ENCODE peak calls at places on chromosome X, in eight cellular contexts. One of them, this sample, is unnamed.

GRCh38 chrX:119756926-119757635 is 1.3 kb upstream of the SOWAHD start:
- DNase-seq in T-helper 2 cell: no peak
- DNase-seq in tibial artery: no peak
- DNase-seq in T-helper 9 cell: no peak
- DNase-seq in fibroblast of gingiva: no peak
- DNase-seq in Panc1: no peak
- DNase-seq in iPS-NIHi11: no peak
- DNase-seq in stimulated activated CD8-positive, alpha-beta memory T cell treated with anti-CD3 and anti-CD28 coated beads, Interleukin-4, amount 100 ng/mL, for 4 hours: no peak
- DNase-seq in this sample: no peak

GRCh38 chrX:132395059-132395458 is 93.8 kb downstream of the MBNL3 start:
- DNase-seq in T-helper 2 cell: no peak
- DNase-seq in Panc1: no peak
- DNase-seq in tibial artery: no peak
- DNase-seq in iPS-NIHi11: no peak
- DNase-seq in fibroblast of gingiva: no peak
- DNase-seq in T-helper 9 cell: no peak
- DNase-seq in stimulated activated CD8-positive, alpha-beta memory T cell treated with anti-CD3 and anti-CD28 coated beads, Interleukin-4, amount 100 ng/mL, for 4 hours: no peak
- DNase-seq in this sample: no peak

GRCh38 chrX:64925480-64925879 is 50.8 kb downstream of the ZC4H2 start:
- DNase-seq in fibroblast of gingiva: no peak
- DNase-seq in tibial artery: no peak
- DNase-seq in iPS-NIHi11: no peak
- DNase-seq in stimulated activated CD8-positive, alpha-beta memory T cell treated with anti-CD3 and anti-CD28 coated beads, Interleukin-4, amount 100 ng/mL, for 4 hours: no peak
- DNase-seq in T-helper 2 cell: no peak
- DNase-seq in T-helper 9 cell: no peak
- DNase-seq in Panc1: no peak
- DNase-seq in this sample: no peak

GRCh38 chrX:138709886-138710285 is 1.6 kb downstream of the FGF13 start:
- DNase-seq in fibroblast of gingiva: no peak
- DNase-seq in stimulated activated CD8-positive, alpha-beta memory T cell treated with anti-CD3 and anti-CD28 coated beads, Interleukin-4, amount 100 ng/mL, for 4 hours: no peak
- DNase-seq in tibial artery: no peak
- DNase-seq in T-helper 9 cell: no peak
- DNase-seq in T-helper 2 cell: no peak
- DNase-seq in Panc1: no peak
- DNase-seq in iPS-NIHi11: no peak
- DNase-seq in this sample: no peak

GRCh38 chrX:29858714-29859113 is 356.6 kb upstream of the MAGEB2 start:
- DNase-seq in tibial artery: no peak
- DNase-seq in T-helper 9 cell: no peak
- DNase-seq in T-helper 2 cell: no peak
- DNase-seq in Panc1: no peak
- DNase-seq in fibroblast of gingiva: peak
- DNase-seq in iPS-NIHi11: no peak
- DNase-seq in stimulated activated CD8-positive, alpha-beta memory T cell treated with anti-CD3 and anti-CD28 coated beads, Interleukin-4, amount 100 ng/mL, for 4 hours: no peak
- DNase-seq in this sample: peak

GRCh38 chrX:10769165-10769564 is 148.8 kb upstream of the MID1 start:
- DNase-seq in tibial artery: no peak
- DNase-seq in iPS-NIHi11: peak
- DNase-seq in T-helper 2 cell: no peak
- DNase-seq in T-helper 9 cell: no peak
- DNase-seq in Panc1: no peak
- DNase-seq in stimulated activated CD8-positive, alpha-beta memory T cell treated with anti-CD3 and anti-CD28 coated beads, Interleukin-4, amount 100 ng/mL, for 4 hours: no peak
- DNase-seq in fibroblast of gingiva: peak
- DNase-seq in this sample: no peak

GRCh38 chrX:98203800-98204199 is 1320.1 kb downstream of the RPA4 start:
- DNase-seq in tibial artery: no peak
- DNase-seq in stimulated activated CD8-positive, alpha-beta memory T cell treated with anti-CD3 and anti-CD28 coated beads, Interleukin-4, amount 100 ng/mL, for 4 hours: no peak
- DNase-seq in T-helper 9 cell: no peak
- DNase-seq in T-helper 2 cell: no peak
- DNase-seq in Panc1: no peak
- DNase-seq in iPS-NIHi11: no peak
- DNase-seq in fibroblast of gingiva: no peak
- DNase-seq in this sample: no peak

GRCh38 chrX:108399427-108400165 is 38.6 kb downstream of the COL4A6 start:
- DNase-seq in T-helper 2 cell: no peak
- DNase-seq in stimulated activated CD8-positive, alpha-beta memory T cell treated with anti-CD3 and anti-CD28 coated beads, Interleukin-4, amount 100 ng/mL, for 4 hours: no peak
- DNase-seq in Panc1: no peak
- DNase-seq in fibroblast of gingiva: peak
- DNase-seq in iPS-NIHi11: no peak
- DNase-seq in tibial artery: no peak
- DNase-seq in T-helper 9 cell: no peak
- DNase-seq in this sample: peak

GRCh38 chrX:63961964-63962363 is 176.9 kb upstream of the ARHGEF9 start:
- DNase-seq in iPS-NIHi11: no peak
- DNase-seq in T-helper 2 cell: no peak
- DNase-seq in stimulated activated CD8-positive, alpha-beta memory T cell treated with anti-CD3 and anti-CD28 coated beads, Interleukin-4, amount 100 ng/mL, for 4 hours: no peak
- DNase-seq in T-helper 9 cell: no peak
- DNase-seq in tibial artery: no peak
- DNase-seq in Panc1: no peak
- DNase-seq in fibroblast of gingiva: no peak
- DNase-seq in this sample: no peak

GRCh38 chrX:132442674-132443073 is 46.2 kb downstream of the MBNL3 start:
- DNase-seq in stimulated activated CD8-positive, alpha-beta memory T cell treated with anti-CD3 and anti-CD28 coated beads, Interleukin-4, amount 100 ng/mL, for 4 hours: no peak
- DNase-seq in tibial artery: no peak
- DNase-seq in iPS-NIHi11: no peak
- DNase-seq in fibroblast of gingiva: peak
- DNase-seq in T-helper 2 cell: no peak
- DNase-seq in Panc1: no peak
- DNase-seq in T-helper 9 cell: no peak
- DNase-seq in this sample: peak

GRCh38 chrX:2703991-2704369 is 12.9 kb downstream of the CD99 start:
- DNase-seq in tibial artery: peak
- DNase-seq in stimulated activated CD8-positive, alpha-beta memory T cell treated with anti-CD3 and anti-CD28 coated beads, Interleukin-4, amount 100 ng/mL, for 4 hours: no peak
- DNase-seq in Panc1: no peak
- DNase-seq in T-helper 2 cell: no peak
- DNase-seq in iPS-NIHi11: no peak
- DNase-seq in fibroblast of gingiva: peak
- DNase-seq in T-helper 9 cell: no peak
- DNase-seq in this sample: no peak

GRCh38 chrX:7163146-7163677 is 15.3 kb upstream of the PUDP start:
- DNase-seq in tibial artery: no peak
- DNase-seq in T-helper 9 cell: no peak
- DNase-seq in T-helper 2 cell: no peak
- DNase-seq in Panc1: no peak
- DNase-seq in iPS-NIHi11: no peak
- DNase-seq in stimulated activated CD8-positive, alpha-beta memory T cell treated with anti-CD3 and anti-CD28 coated beads, Interleukin-4, amount 100 ng/mL, for 4 hours: no peak
- DNase-seq in fibroblast of gingiva: peak
- DNase-seq in this sample: no peak

GRCh38 chrX:115289465-115289864 is at the start of gene LUZP4:
- DNase-seq in tibial artery: no peak
- DNase-seq in fibroblast of gingiva: no peak
- DNase-seq in iPS-NIHi11: no peak
- DNase-seq in Panc1: no peak
- DNase-seq in stimulated activated CD8-positive, alpha-beta memory T cell treated with anti-CD3 and anti-CD28 coated beads, Interleukin-4, amount 100 ng/mL, for 4 hours: no peak
- DNase-seq in T-helper 2 cell: no peak
- DNase-seq in T-helper 9 cell: no peak
- DNase-seq in this sample: no peak

GRCh38 chrX:124994404-124994803 is 325.3 kb upstream of the TEX13C start:
- DNase-seq in fibroblast of gingiva: no peak
- DNase-seq in stimulated activated CD8-positive, alpha-beta memory T cell treated with anti-CD3 and anti-CD28 coated beads, Interleukin-4, amount 100 ng/mL, for 4 hours: no peak
- DNase-seq in tibial artery: no peak
- DNase-seq in T-helper 9 cell: no peak
- DNase-seq in iPS-NIHi11: no peak
- DNase-seq in Panc1: no peak
- DNase-seq in T-helper 2 cell: no peak
- DNase-seq in this sample: no peak

GRCh38 chrX:10177004-10177396 is 20.2 kb downstream of the CLCN4 start:
- DNase-seq in tibial artery: no peak
- DNase-seq in fibroblast of gingiva: no peak
- DNase-seq in T-helper 9 cell: no peak
- DNase-seq in T-helper 2 cell: no peak
- DNase-seq in iPS-NIHi11: no peak
- DNase-seq in Panc1: no peak
- DNase-seq in stimulated activated CD8-positive, alpha-beta memory T cell treated with anti-CD3 and anti-CD28 coated beads, Interleukin-4, amount 100 ng/mL, for 4 hours: no peak
- DNase-seq in this sample: no peak

GRCh38 chrX:123085311-123085940 is 98.7 kb upstream of the GRIA3 start:
- DNase-seq in stimulated activated CD8-positive, alpha-beta memory T cell treated with anti-CD3 and anti-CD28 coated beads, Interleukin-4, amount 100 ng/mL, for 4 hours: no peak
- DNase-seq in fibroblast of gingiva: no peak
- DNase-seq in tibial artery: no peak
- DNase-seq in T-helper 9 cell: no peak
- DNase-seq in Panc1: no peak
- DNase-seq in T-helper 2 cell: no peak
- DNase-seq in iPS-NIHi11: peak
- DNase-seq in this sample: no peak

GRCh38 chrX:13239272-13239671 is 80.6 kb downstream of the ATXN3L start:
- DNase-seq in T-helper 2 cell: no peak
- DNase-seq in T-helper 9 cell: no peak
- DNase-seq in Panc1: no peak
- DNase-seq in fibroblast of gingiva: no peak
- DNase-seq in iPS-NIHi11: no peak
- DNase-seq in tibial artery: no peak
- DNase-seq in stimulated activated CD8-positive, alpha-beta memory T cell treated with anti-CD3 and anti-CD28 coated beads, Interleukin-4, amount 100 ng/mL, for 4 hours: no peak
- DNase-seq in this sample: no peak

This sample was measured in stromal cell of bone marrow.